ENCODE peak calls at places on chromosomes 1 and 21, in five cellular contexts. K is K562, P is A549, Y is HepG2, C is H1. N is an unnamed sample.

GRCh38 chr1:176638713-176639112 is 175.7 kb downstream of the PAPPA2 start:
- DNase-seq in C (no peak), K (no peak), Y (no peak), P (no peak), N (no peak)

GRCh38 chr1:94438692-94439276 is 20.6 kb downstream of the ABCD3 start:
- DNase-seq in Y (peak), K (no peak), P (no peak), C (no peak), N (peak)

GRCh38 chr1:163056832-163057231 is 12.3 kb upstream of the RGS4 start:
- DNase-seq in P (no peak), C (no peak), Y (no peak), K (no peak), N (peak)

GRCh38 chr1:109628540-109629321 is 9.1 kb downstream of the AMPD2 start:
- DNase-seq in Y (no peak), C (no peak), P (peak), K (no peak), N (peak)

GRCh38 chr1:68814067-68814466 is 317.2 kb upstream of the DEPDC1 start:
- DNase-seq in K (no peak), C (no peak), P (no peak), Y (no peak), N (no peak)

GRCh38 chr1:152461544-152461943 is 47.5 kb upstream of the CRNN start:
- DNase-seq in Y (peak), P (peak), K (peak), C (no peak), N (peak)

GRCh38 chr1:86435327-86435726 is 11.4 kb downstream of the CLCA2 start:
- DNase-seq in P (no peak), K (no peak), Y (no peak), C (no peak), N (no peak)

GRCh38 chr1:100921110-100921706 is 25.3 kb downstream of the SLC30A7 start:
- DNase-seq in P (peak), Y (peak), K (peak), C (no peak), N (peak)

GRCh38 chr1:26358411-26359384 is 4.8 kb upstream of the CRYBG2 start:
- DNase-seq in P (peak), K (peak), C (no peak), Y (peak), N (no peak)

GRCh38 chr1:101043776-101044175 is 18.2 kb upstream of the DPH5 start:
- DNase-seq in K (no peak), C (no peak), Y (no peak), P (no peak), N (peak)

GRCh38 chr1:51247022-51247421 is 10.9 kb downstream of the RNF11 start:
- DNase-seq in P (no peak), Y (no peak), K (no peak), C (no peak), N (no peak)

GRCh38 chr21:43608225-43608624 is 51.1 kb downstream of the HSF2BP start:
- DNase-seq in C (no peak), P (no peak), Y (no peak), K (no peak), N (peak)

GRCh38 chr21:39153373-39153772 is 29.9 kb downstream of the PSMG1 start:
- DNase-seq in Y (no peak), C (no peak), P (peak), K (peak), N (no peak)

GRCh38 chr1:86207323-86207722 is 50.8 kb upstream of the COL24A1 start:
- DNase-seq in C (no peak), P (peak), Y (no peak), K (no peak), N (peak)

GRCh38 chr1:35369922-35370671 is 101.6 kb downstream of the ZMYM4 start:
- DNase-seq in C (no peak), Y (no peak), K (peak), P (no peak), N (peak)

GRCh38 chr1:29833596-29833995 is 597.3 kb downstream of the PTPRU start:
- DNase-seq in P (no peak), C (no peak), Y (no peak), K (no peak), N (no peak)

GRCh38 chr1:36352910-36353878 is 29.7 kb upstream of the EVA1B start:
- DNase-seq in K (no peak), Y (no peak), C (no peak), P (no peak), N (peak)

GRCh38 chr21:40730051-40730760 is 116.8 kb downstream of the DSCAM start:
- DNase-seq in K (no peak), Y (no peak), P (no peak), C (no peak), N (no peak)

GRCh38 chr1:161089251-161089924 is at the start of gene NECTIN4:
- DNase-seq in K (no peak), C (no peak), P (no peak), Y (no peak), N (no peak)

GRCh38 chr1:47533176-47534039 is 95.6 kb downstream of the FOXD2 start:
- DNase-seq in C (no peak), P (no peak), K (peak), Y (no peak), N (peak)

GRCh38 chr1:5365751-5366150 is 626.5 kb downstream of the NPHP4 start:
- DNase-seq in P (no peak), C (no peak), Y (no peak), K (no peak), N (no peak)

GRCh38 chr21:22725436-22725835 is 1727.2 kb downstream of the NCAM2 start:
- DNase-seq in Y (no peak), K (no peak), P (no peak), C (no peak), N (no peak)

GRCh38 chr1:231931846-231932454 is 305.4 kb downstream of the DISC1 start:
- DNase-seq in K (peak), C (peak), P (peak), Y (no peak), N (no peak)
- TF ChIP-seq MAFK in K (no peak), C (no peak), P (no peak), Y (no peak), N (no peak)

GRCh38 chr1:210330279-210330866 is 1.7 kb downstream of the HHAT start:
- DNase-seq in Y (no peak), P (no peak), K (peak), C (no peak), N (peak)
- TF ChIP-seq MAFK in Y (no peak), P (no peak), K (no peak), C (no peak), N (no peak)

GRCh38 chr1:16162163-16162822 is 6.4 kb upstream of the EPHA2 start:
- DNase-seq in C (peak), Y (no peak), P (no peak), K (peak), N (no peak)

GRCh38 chr1:16164821-16165364 is 9.0 kb upstream of the EPHA2 start:
- DNase-seq in C (no peak), P (no peak), Y (no peak), K (no peak), N (no peak)

GRCh38 chr1:16166117-16166516 is 10.2 kb upstream of the EPHA2 start:
- DNase-seq in K (no peak), P (no peak), Y (no peak), C (no peak), N (no peak)

GRCh38 chr1:16165548-16165947 is 9.7 kb upstream of the EPHA2 start:
- DNase-seq in K (no peak), C (no peak), P (peak), Y (no peak), N (no peak)

GRCh38 chr1:16163882-16164820 is 8.3 kb upstream of the EPHA2 start:
- DNase-seq in C (no peak), Y (peak), P (peak), K (peak), N (peak)
- TF ChIP-seq MAFK in C (no peak), Y (no peak), P (peak), K (peak), N (peak)

GRCh38 chr21:33115586-33116541 is 45.9 kb downstream of the OLIG1 start:
- DNase-seq in P (no peak), C (no peak), Y (no peak), K (no peak), N (no peak)
- TF ChIP-seq MAFK in P (no peak), C (no peak), Y (no peak), K (no peak), N (no peak)

GRCh38 chr1:18299441-18300338 is 181.0 kb upstream of the KLHDC7A start:
- DNase-seq in Y (peak), C (no peak), P (peak), K (peak), N (no peak)
- TF ChIP-seq MAFK in Y (no peak), C (no peak), P (no peak), K (no peak), N (no peak)

GRCh38 chr1:75787524-75787923 is 1.5 kb downstream of the RABGGTB start:
- DNase-seq in C (no peak), K (peak), P (no peak), Y (no peak), N (no peak)
- TF ChIP-seq MAFK in C (no peak), K (no peak), P (no peak), Y (no peak), N (no peak)

GRCh38 chr1:97366986-97367385 is 553.8 kb downstream of the DPYD start:
- DNase-seq in Y (no peak), P (no peak), K (no peak), C (no peak), N (no peak)

GRCh38 chr1:97368296-97368695 is 552.5 kb downstream of the DPYD start:
- DNase-seq in P (no peak), C (no peak), K (no peak), Y (no peak), N (no peak)

GRCh38 chr1:97365026-97365425 is 555.8 kb downstream of the DPYD start:
- DNase-seq in P (no peak), K (no peak), C (no peak), Y (no peak), N (peak)

DNA sequence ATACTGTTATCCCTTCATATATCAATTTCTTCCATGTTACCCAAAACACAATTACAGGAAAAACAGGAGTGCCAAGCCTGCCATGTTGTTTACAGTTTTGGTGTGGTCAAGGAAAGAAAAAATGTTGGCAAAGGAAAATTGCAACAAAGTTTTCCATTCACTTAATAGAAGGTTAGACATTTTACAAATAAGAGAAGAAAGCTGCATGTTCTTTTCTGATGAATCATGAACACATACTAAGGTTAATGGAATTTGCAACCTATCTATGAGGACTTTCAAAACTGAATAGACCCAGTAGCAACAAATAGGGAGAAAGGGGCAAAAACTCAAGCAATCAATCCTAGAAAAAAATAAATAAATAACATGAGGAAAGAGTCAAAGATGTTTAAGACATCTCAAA is 556.7 kb downstream of the DPYD start:
- DNase-seq in C (no peak), K (no peak), P (no peak), Y (no peak), N (peak)
- TF ChIP-seq MAFK in C (no peak), K (no peak), P (no peak), Y (no peak), N (no peak)

GRCh38 chr1:54565113-54565501 is 17.1 kb downstream of the ACOT11 start:
- DNase-seq in K (peak), Y (peak), P (no peak), C (no peak), N (no peak)
- TF ChIP-seq MAFK in K (no peak), Y (no peak), P (no peak), C (no peak), N (no peak)

GRCh38 chr1:226144045-226144444 is 42.5 kb downstream of the ACBD3 start:
- DNase-seq in P (no peak), K (no peak), Y (no peak), C (no peak), N (no peak)

GRCh38 chr1:226148121-226148648 is 38.4 kb downstream of the ACBD3 start:
- DNase-seq in K (no peak), P (no peak), C (no peak), Y (no peak), N (no peak)

GRCh38 chr1:226154593-226154992 is 31.9 kb downstream of the ACBD3 start:
- DNase-seq in K (no peak), C (no peak), P (no peak), Y (no peak), N (peak)

GRCh38 chr1:226149806-226150205 is 36.7 kb downstream of the ACBD3 start:
- DNase-seq in C (no peak), K (no peak), Y (peak), P (peak), N (peak)
- TF ChIP-seq MAFK in C (no peak), K (no peak), Y (no peak), P (no peak), N (no peak)

GRCh38 chr1:209648366-209648765 is 3.9 kb downstream of the LAMB3 start:
- DNase-seq in P (no peak), Y (no peak), C (no peak), K (no peak), N (no peak)
- TF ChIP-seq MAFK in P (no peak), Y (no peak), C (no peak), K (no peak), N (no peak)

N was measured in IMR-90.